ENCODE peak calls at places on chromosomes 2 and 18, in four cellular contexts. X, A, U and N are unnamed samples.

GRCh38 chr18:36461551-36461987 is 164.1 kb downstream of the FHOD3 start:
- DNase-seq in X (peak), U (no peak), A (no peak), N (no peak)

GRCh38 chr18:62878305-62878704 is 163.0 kb downstream of the PHLPP1 start:
- DNase-seq in U (no peak), A (no peak), X (no peak), N (no peak)

GRCh38 chr2:240972201-240972600 is 26.2 kb upstream of the SNED1 start:
- DNase-seq in U (no peak), A (no peak), X (no peak), N (no peak)

GRCh38 chr2:26025509-26025908 is 8.4 kb upstream of the RAB10 start:
- DNase-seq in X (no peak), U (no peak), A (no peak), N (no peak)

GRCh38 chr2:150190546-150190945 is 296.9 kb downstream of the RND3 start:
- DNase-seq in X (no peak), A (no peak), U (no peak), N (no peak)

GRCh38 chr2:27407798-27408491 is 1.4 kb downstream of the PPM1G start:
- DNase-seq in U (peak), A (peak), X (peak), N (peak)

GRCh38 chr2:3115301-3116042 is 262.1 kb downstream of the EIPR1 start:
- DNase-seq in U (no peak), A (no peak), X (no peak), N (no peak)

GRCh38 chr18:76380127-76380729 is 114.8 kb downstream of the ZNF516 start:
- DNase-seq in A (no peak), U (no peak), X (no peak), N (peak)

GRCh38 chr2:152635635-152636298 is 81.5 kb downstream of the PRPF40A start:
- DNase-seq in U (peak), A (peak), X (peak), N (peak)

GRCh38 chr2:200862532-200863000 is 1.9 kb downstream of the CLK1 start:
- DNase-seq in A (peak), X (peak), U (no peak), N (no peak)

GRCh38 chr18:44341759-44342158 is 338.9 kb upstream of the SETBP1 start:
- DNase-seq in X (peak), U (no peak), A (no peak), N (no peak)

GRCh38 chr2:145927398-145927951 is 1407.6 kb upstream of the ZEB2 start:
- DNase-seq in A (no peak), U (no peak), X (no peak), N (no peak)

GRCh38 chr18:457120-457519 is 43.4 kb downstream of the COLEC12 start:
- DNase-seq in A (no peak), U (no peak), X (no peak), N (peak)

GRCh38 chr2:33318456-33318855 is 158.0 kb upstream of the RASGRP3 start:
- DNase-seq in A (no peak), U (no peak), X (no peak), N (no peak)

GRCh38 chr2:182391443-182391842 is 35.4 kb downstream of the PDE1A start:
- DNase-seq in A (no peak), X (no peak), U (no peak), N (no peak)

GRCh38 chr18:22983175-22983574 is 50.0 kb downstream of the RBBP8 start:
- DNase-seq in X (peak), U (no peak), A (peak), N (peak)

GRCh38 chr2:108968619-108969018 is 20.4 kb downstream of the EDAR start:
- DNase-seq in X (peak), U (no peak), A (no peak), N (no peak)

GRCh38 chr2:20401495-20401855 is 45.4 kb upstream of the RHOB start:
- DNase-seq in U (no peak), X (no peak), A (no peak), N (no peak)

GRCh38 chr2:147033046-147033445 is 811.8 kb upstream of the ACVR2A start:
- DNase-seq in U (no peak), A (no peak), X (peak), N (no peak)

GRCh38 chr2:9815844-9816279 is 27.4 kb upstream of the TAF1B start:
- DNase-seq in X (peak), U (no peak), A (no peak), N (peak)

GRCh38 chr18:59877366-59877765 is 22.4 kb upstream of the PMAIP1 start:
- DNase-seq in A (no peak), U (no peak), X (no peak), N (no peak)

GRCh38 chr2:11498543-11499034 is 32.6 kb upstream of the E2F6 start:
- DNase-seq in U (no peak), X (no peak), A (no peak), N (peak)

GRCh38 chr2:133266075-133266925 is 302.0 kb downstream of the NCKAP5 start:
- DNase-seq in U (peak), X (peak), A (peak), N (peak)

GRCh38 chr2:158761626-158762025 is 33.5 kb upstream of the DAPL1 start:
- DNase-seq in A (no peak), X (peak), U (no peak), N (no peak)

GRCh38 chr2:72579595-72580180 is 246.1 kb downstream of the EXOC6B start:
- DNase-seq in X (peak), A (peak), U (peak), N (peak)

GRCh38 chr2:36706021-36706328 is 9.5 kb downstream of the VIT start:
- DNase-seq in A (no peak), U (no peak), X (no peak), N (no peak)

GRCh38 chr2:221780281-221780688 is 208.2 kb upstream of the EPHA4 start:
- DNase-seq in X (peak), U (peak), A (peak), N (no peak)

GRCh38 chr2:231425811-231426703 is 30.5 kb downstream of the B3GNT7 start:
- DNase-seq in U (no peak), X (no peak), A (peak), N (peak)

DNA sequence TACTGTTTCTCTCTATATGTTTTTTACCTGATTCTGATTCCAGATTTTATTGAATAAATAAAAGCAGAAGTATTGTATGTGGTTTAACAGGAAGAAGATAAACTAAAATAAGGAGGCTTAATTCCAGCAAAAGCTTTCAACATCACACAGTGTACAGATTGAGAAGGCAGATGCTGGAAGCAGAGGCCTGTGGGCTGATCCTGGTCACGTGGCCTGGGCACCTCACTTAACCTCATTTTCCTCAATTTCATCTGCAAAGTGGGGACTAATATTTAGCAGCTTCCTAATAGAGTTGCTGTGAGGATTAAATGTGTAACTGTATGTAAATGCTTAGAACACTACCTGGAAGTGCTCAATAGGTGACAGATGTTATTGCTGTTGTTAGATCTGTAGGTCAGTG is 58.0 kb downstream of the CDCA7 start:
- DNase-seq in U (no peak), A (no peak), X (no peak), N (no peak)
- H2AFZ ChIP-seq in U (no peak), A (peak), X (no peak), N (no peak)

DNA sequence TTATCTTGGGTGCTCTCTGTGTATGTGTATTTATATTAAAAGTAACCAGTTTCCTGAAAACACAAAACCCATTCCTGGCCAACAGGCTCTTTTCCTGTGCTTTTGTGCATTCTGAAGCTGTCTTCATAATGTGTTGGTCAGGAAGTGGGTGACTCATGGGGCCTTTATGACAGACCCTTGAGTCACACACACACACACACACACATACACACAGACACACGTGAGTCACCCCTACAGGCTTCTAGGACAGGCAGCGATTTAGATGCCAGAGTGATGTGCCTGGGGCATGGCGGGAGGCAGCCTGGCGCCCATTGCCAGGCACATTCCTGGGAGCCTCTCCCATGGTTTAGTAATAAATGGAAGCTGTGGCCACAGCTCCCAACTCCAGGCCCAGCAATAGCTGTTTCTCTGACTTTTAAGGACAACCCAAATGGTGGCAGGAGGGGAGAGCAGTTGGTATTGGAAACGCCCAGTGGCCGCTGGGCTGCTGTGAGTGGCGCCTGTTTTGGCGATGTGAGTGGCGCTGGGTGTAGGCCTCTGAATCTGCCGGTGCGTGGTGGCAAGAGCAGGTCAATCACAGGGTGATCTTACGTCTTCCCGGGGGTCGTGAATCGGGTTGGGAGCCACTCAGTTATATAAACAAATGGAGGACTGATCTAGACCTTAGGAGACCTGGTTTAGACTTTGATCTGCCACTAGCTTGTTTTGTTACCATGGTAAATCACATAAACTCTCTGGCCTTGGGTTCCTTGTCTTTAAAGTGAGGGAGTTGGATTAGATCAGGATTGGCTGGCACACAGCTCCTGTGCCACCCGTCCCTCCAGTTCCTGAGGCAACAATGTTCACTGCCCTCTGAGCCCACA is 150.7 kb upstream of the DLX2 start:
- DNase-seq in X (peak), A (no peak), U (no peak), N (peak)
- H2AFZ ChIP-seq in X (no peak), A (no peak), U (peak), N (peak)

DNA sequence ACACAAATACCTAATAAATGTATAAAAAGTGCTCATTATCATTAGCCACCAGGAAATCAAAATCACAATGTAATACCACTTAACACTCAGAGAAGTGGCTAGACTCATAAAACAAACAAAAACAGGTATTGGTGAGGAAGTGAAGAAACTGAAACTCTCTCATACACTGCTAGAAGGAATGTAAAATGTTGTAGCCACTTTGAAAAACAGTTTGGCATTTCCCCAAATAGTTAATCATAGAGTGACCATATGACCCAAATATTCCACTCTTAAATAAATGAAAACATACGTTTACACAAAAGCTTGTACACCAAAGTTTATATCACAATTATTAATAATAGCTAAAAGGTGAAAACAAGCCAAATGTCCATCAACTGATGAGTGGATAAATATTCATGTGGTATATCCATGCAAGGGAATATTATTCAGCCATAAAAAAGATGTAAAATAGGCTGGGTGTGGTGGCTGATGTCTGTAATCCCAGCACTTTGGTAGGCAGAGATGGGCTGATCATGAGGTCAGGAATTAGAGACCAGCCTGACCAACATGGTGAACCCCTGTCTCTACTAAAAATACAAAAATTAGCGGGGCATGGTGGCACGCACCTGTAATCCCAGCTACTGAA is 86.2 kb upstream of the COL5A2 start:
- DNase-seq in X (no peak), A (no peak), U (no peak), N (no peak)
- H2AFZ ChIP-seq in X (no peak), A (no peak), U (no peak), N (no peak)

GRCh38 chr2:112096098-112096497 is 41.0 kb downstream of the TMEM87B start:
- DNase-seq in A (peak), X (no peak), U (no peak), N (no peak)
- H2AFZ ChIP-seq in A (no peak), X (no peak), U (no peak), N (no peak)

DNA sequence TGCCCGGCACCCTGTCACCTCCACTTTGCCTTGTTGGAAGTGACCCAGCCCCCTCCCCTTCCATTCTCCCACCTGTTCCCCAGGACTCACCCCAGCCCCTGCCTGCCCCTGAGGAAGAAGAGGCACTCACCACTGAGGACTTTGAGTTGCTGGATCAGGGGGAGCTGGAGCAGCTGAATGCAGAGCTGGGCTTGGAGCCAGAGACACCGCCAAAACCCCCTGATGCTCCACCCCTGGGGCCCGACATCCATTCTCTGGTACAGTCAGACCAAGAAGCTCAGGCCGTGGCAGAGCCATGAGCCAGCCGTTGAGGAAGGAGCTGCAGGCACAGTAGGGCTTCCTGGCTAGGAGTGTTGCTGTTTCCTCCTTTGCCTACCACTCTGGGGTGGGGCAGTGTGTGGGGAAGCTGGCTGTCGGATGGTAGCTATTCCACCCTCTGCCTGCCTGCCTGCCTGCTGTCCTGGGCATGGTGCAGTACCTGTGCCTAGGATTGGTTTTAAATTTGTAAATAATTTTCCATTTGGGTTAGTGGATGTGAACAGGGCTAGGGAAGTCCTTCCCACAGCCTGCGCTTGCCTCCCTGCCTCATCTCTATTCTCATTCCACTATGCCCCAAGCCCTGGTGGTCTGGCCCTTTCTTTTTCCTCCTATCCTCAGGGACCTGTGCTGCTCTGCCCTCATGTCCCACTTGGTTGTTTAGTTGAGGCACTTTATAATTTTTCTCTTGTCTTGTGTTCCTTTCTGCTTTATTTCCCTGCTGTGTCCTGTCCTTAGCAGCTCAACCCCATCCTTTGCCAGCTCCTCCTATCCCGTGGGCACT is 4.5 kb downstream of the RETREG2 start:
- DNase-seq in X (no peak), A (no peak), U (no peak), N (no peak)
- H2AFZ ChIP-seq in X (no peak), A (no peak), U (no peak), N (no peak)

GRCh38 chr2:28620801-28621171 is 124.9 kb downstream of the PLB1 start:
- DNase-seq in U (no peak), X (no peak), A (no peak), N (no peak)

GRCh38 chr2:28620371-28620793 is 124.5 kb downstream of the PLB1 start:
- DNase-seq in U (no peak), X (no peak), A (no peak), N (no peak)

GRCh38 chr2:28619213-28620196 is 123.6 kb downstream of the PLB1 start:
- DNase-seq in A (no peak), U (no peak), X (peak), N (no peak)

GRCh38 chr2:28622101-28622499 is 126.2 kb downstream of the PLB1 start:
- DNase-seq in X (no peak), A (no peak), U (no peak), N (no peak)

DNA sequence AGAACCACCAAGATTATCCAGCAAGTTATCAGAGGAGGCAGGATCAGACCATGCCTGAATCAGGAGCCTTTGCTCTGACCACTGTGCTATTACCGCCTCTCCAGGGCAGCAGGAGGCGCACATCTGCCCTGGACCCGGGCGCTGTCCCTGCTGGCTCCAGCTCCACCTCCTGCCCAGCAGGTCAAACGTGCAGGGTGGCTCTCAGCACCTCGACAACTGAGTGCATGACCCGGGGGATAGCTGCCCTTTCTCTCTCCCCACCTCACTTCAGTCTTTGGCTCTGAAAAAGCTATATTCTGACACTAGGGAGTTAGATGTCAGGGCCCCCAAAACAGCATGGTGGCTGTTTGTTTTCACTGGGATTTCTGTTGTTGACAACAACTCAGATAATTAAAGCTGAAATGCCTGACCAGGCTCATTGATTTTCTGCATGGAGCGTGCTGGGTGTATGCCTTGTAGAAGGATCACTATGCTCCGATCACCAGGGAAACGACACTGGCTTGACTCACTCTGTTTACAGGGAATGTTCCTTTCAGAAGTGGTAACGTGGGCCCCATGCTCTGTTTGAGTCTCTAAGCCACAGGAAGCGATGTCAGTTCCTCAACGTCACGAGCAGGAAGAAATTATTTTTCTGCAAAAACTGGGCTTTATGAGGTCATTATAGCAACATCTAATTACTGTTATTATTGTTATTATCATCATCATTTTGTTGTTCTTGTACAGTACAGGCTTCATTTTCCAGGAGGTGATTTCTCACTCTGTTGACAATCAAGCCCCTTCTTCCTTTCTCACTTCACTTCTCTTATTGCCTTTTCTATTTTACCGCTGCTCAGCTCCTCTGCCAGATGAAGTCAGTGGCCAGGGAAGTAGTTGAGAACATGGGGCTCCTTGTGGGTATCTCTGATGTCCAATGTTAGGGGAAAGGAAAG is 125.6 kb downstream of the PLB1 start:
- DNase-seq in U (peak), A (peak), X (peak), N (peak)
- H2AFZ ChIP-seq in U (peak), A (peak), X (peak), N (peak)

DNA sequence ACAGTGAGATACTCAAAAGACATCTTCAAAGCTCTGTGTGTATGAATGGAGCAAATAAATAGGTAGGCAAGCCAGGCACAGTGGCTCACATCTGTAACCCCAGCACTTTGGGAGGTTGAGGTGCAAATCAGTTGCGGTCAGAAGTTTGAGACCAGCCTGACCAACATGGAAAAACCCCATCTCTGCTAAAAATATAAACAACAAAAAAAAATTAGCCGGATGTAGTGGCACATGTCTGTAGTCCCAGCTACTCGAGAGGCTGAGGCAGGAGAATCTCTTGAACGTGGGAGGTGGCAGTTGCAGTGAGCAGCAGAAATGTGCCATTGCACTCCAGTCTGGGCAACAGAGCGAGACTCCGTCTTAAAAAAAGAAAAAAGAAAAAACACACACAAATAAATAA is 945.1 kb upstream of the PIK3C3 start:
- DNase-seq in U (no peak), X (no peak), A (no peak), N (no peak)
- H2AFZ ChIP-seq in U (no peak), X (no peak), A (no peak), N (no peak)

DNA sequence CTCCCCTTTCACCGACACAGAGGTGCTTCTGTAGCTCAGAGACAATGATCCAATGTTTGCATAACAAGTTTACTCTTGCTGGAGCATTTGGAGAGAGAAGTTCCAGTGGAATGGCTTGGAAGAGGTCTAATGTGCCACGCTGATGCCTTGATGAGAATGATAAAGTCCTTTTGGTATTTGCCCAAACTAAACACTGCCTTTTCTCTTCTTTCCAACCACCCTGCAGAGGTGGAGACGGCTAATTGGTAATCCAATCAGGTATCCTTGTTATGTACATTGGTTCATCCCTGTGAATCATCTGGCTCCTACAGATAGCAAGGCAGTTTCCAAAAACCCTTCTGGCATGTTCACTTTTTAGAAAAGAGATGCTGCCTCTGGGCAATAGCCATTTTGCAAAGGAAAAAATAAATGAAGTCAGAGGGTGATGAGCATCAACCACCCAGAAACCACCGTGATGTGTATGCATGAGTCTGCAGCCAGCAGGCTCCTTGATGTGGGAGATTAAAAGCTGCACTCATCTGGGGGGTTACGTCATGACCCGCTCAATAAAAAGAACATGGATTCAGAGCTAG is 40.6 kb downstream of the KIAA2012 start:
- DNase-seq in U (no peak), X (peak), A (no peak), N (peak)
- H2AFZ ChIP-seq in U (no peak), X (no peak), A (peak), N (no peak)